ENCODE peak calls at places on chromosomes 16 and 17, in six cellular contexts. U, E, G, D, C and Y are unnamed samples.

GRCh38 chr16:77553130-77553529 is 118.3 kb upstream of the ADAMTS18 start:
- DNase-seq in E (no peak), D (no peak), C (no peak), G (no peak), U (no peak), Y (no peak)

GRCh38 chr17:73198930-73199260 is 6.0 kb downstream of the COG1 start:
- DNase-seq in C (no peak), U (no peak), D (no peak), G (no peak), E (no peak), Y (no peak)

GRCh38 chr17:42050360-42051012 is at the start of gene C17orf113:
- DNase-seq in E (peak; percentile 35), U (no peak), G (no peak), D (no peak), C (peak; percentile 70), Y (peak; percentile 48)

GRCh38 chr16:50301626-50302471 is 35.5 kb downstream of the ADCY7 start:
- DNase-seq in E (no peak), U (peak; percentile 76), D (no peak), G (no peak), C (peak; percentile 24), Y (no peak)

GRCh38 chr16:25224731-25225319 is 8.1 kb downstream of the AQP8 start:
- DNase-seq in E (no peak), U (no peak), C (no peak), G (no peak), D (no peak), Y (no peak)

GRCh38 chr16:20844054-20844453 is 37.7 kb downstream of the REXO5 start:
- DNase-seq in G (no peak), E (no peak), C (no peak), D (no peak), U (no peak), Y (no peak)

GRCh38 chr16:72105978-72106377 is 12.3 kb downstream of the DHX38 start:
- DNase-seq in E (no peak), C (no peak), D (no peak), U (no peak), G (no peak), Y (no peak)

GRCh38 chr16:55567382-55567781 is 898 bp downstream of the CAPNS2 start:
- DNase-seq in E (no peak), C (no peak), G (no peak), U (no peak), D (no peak), Y (no peak)

GRCh38 chr17:43324205-43324893 is 74.4 kb upstream of the ARL4D start:
- DNase-seq in G (no peak), C (no peak), D (no peak), E (no peak), U (no peak), Y (no peak)

GRCh38 chr17:6815775-6816174 is 15.8 kb downstream of the TEKT1 start:
- DNase-seq in C (no peak), D (no peak), U (no peak), G (no peak), E (no peak), Y (no peak)

GRCh38 chr17:82449883-82450356 is 632 bp downstream of the CYBC1 start:
- DNase-seq in U (no peak), C (no peak), E (no peak), D (no peak), G (peak; percentile 41), Y (no peak)

GRCh38 chr17:67421869-67422273 is 44.8 kb downstream of the PITPNC1 start:
- DNase-seq in D (no peak), E (no peak), U (peak; percentile 100), C (peak; percentile 79), G (peak; percentile 33), Y (no peak)

GRCh38 chr17:18071751-18072150 is 16.0 kb upstream of the DRG2 start:
- DNase-seq in C (no peak), U (no peak), D (no peak), E (no peak), G (no peak), Y (no peak)

GRCh38 chr16:79876332-79876730 is 275.8 kb upstream of the MAF start:
- DNase-seq in E (no peak), C (no peak), G (no peak), D (no peak), U (no peak), Y (no peak)

GRCh38 chr17:39400547-39401411 is 647 bp downstream of the FBXL20 start:
- DNase-seq in U (no peak), D (no peak), E (no peak), G (no peak), C (peak; percentile 52), Y (no peak)

GRCh38 chr16:57892041-57892440 is 78.9 kb downstream of the CNGB1 start:
- DNase-seq in C (no peak), U (peak; percentile 81), D (no peak), G (no peak), E (no peak), Y (no peak)

GRCh38 chr16:85166699-85167588 is 54.7 kb upstream of the CIBAR2 start:
- DNase-seq in C (peak; percentile 16), U (no peak), E (no peak), D (no peak), G (no peak), Y (no peak)

GRCh38 chr17:39092672-39093250 is 58.7 kb downstream of the PLXDC1 start:
- DNase-seq in D (no peak), E (no peak), G (no peak), U (no peak), C (no peak), Y (no peak)

GRCh38 chr17:37791434-37791833 is 46.6 kb upstream of the HNF1B start:
- DNase-seq in D (no peak), E (no peak), U (peak; percentile 39), C (peak; percentile 55), G (peak; percentile 22), Y (peak; percentile 64)

GRCh38 chr17:74919440-74920305 is 3.4 kb downstream of the USH1G start:
- DNase-seq in E (no peak), G (no peak), D (no peak), U (no peak), C (no peak), Y (no peak)

GRCh38 chr17:49730078-49730786 is 22.5 kb upstream of the SLC35B1 start:
- DNase-seq in E (no peak), G (no peak), U (no peak), C (no peak), D (no peak), Y (no peak)